ENCODE peak calls at places on chromosome X, in seven cellular contexts. D, Y, V, B, E, Q and U are unnamed samples.
A peak's percentile ranks its signal among the peaks of the same experiment; 100 is the strongest.

GRCh38 chrX:23478056-23478455 is 143.4 kb downstream of the PTCHD1 start:
- DNase-seq in B (no peak), Y (no peak), D (no peak), Q (no peak), V (no peak), E (no peak), U (no peak)

GRCh38 chrX:131762802-131763234 is 218.9 kb downstream of the OR13H1 start:
- DNase-seq in E (no peak), Q (no peak), Y (peak; percentile 61), B (no peak), V (no peak), D (no peak), U (no peak)

GRCh38 chrX:72125331-72126047 is 6.2 kb downstream of the RTL5 start:
- DNase-seq in Y (no peak), D (peak; percentile 81), B (no peak), Q (no peak), E (no peak), V (no peak), U (no peak)

GRCh38 chrX:22164770-22165388 is 107.8 kb upstream of the CBLL2 start:
- DNase-seq in Q (no peak), Y (no peak), D (no peak), E (no peak), V (no peak), B (no peak), U (no peak)

GRCh38 chrX:96752776-96753175 is 68.1 kb downstream of the DIAPH2 start:
- DNase-seq in Y (no peak), B (no peak), V (no peak), E (no peak), D (no peak), Q (no peak), U (no peak)

GRCh38 chrX:65644621-65645287 is 22.7 kb upstream of the MSN start:
- DNase-seq in V (no peak), E (peak; percentile 88), D (peak; percentile 96), Y (peak; percentile 75), Q (peak; percentile 75), B (no peak), U (no peak)

GRCh38 chrX:153642313-153642654 is 4.7 kb upstream of the DUSP9 start:
- DNase-seq in Y (no peak), E (no peak), V (no peak), Q (no peak), B (no peak), D (no peak), U (no peak)

GRCh38 chrX:1485033-1485432 is 32.3 kb upstream of the ASMTL start:
- DNase-seq in B (no peak), Y (peak; percentile 4), E (peak; percentile 49), Q (no peak), V (peak; percentile 14), D (peak; percentile 32), U (no peak)

GRCh38 chrX:15853586-15854079 is 980 bp downstream of the AP1S2 start:
- DNase-seq in B (no peak), V (no peak), E (no peak), Y (no peak), D (no peak), Q (no peak), U (no peak)

GRCh38 chrX:31353095-31353494 is 281.3 kb upstream of the FTHL17 start:
- DNase-seq in Q (no peak), B (no peak), Y (peak; percentile 35), E (no peak), V (no peak), D (no peak), U (no peak)

GRCh38 chrX:54540289-54540688 is 10.3 kb downstream of the GNL3L start:
- DNase-seq in V (no peak), E (no peak), B (no peak), Q (no peak), D (no peak), Y (no peak), U (no peak)

GRCh38 chrX:105837227-105837626 is 14.9 kb downstream of the NRK start:
- DNase-seq in Q (peak; percentile 4), B (no peak), Y (peak; percentile 27), E (no peak), D (no peak), V (no peak), U (no peak)

GRCh38 chrX:54529166-54529558 is 857 bp upstream of the GNL3L start:
- DNase-seq in E (no peak), Y (no peak), Q (no peak), D (no peak), V (no peak), B (no peak), U (no peak)

GRCh38 chrX:154359362-154360154 is 14.9 kb downstream of the FLNA start:
- DNase-seq in B (no peak), Q (no peak), E (no peak), D (no peak), Y (no peak), V (no peak), U (no peak)

GRCh38 chrX:111180750-111181240 is 84.8 kb downstream of the PAK3 start:
- DNase-seq in B (no peak), D (no peak), Y (no peak), Q (no peak), E (no peak), V (no peak), U (no peak)

GRCh38 chrX:10021461-10022272 is 54.5 kb downstream of the CLDN34 start:
- DNase-seq in V (no peak), B (no peak), Q (no peak), D (peak; percentile 63), Y (no peak), E (no peak), U (no peak)

GRCh38 chrX:130246084-130246483 is 22.6 kb downstream of the ZNF280C start:
- DNase-seq in B (no peak), Y (no peak), E (no peak), D (no peak), V (no peak), Q (no peak), U (no peak)

GRCh38 chrX:120144178-120144844 is 14.1 kb upstream of the RHOXF2 start:
- DNase-seq in E (no peak), B (no peak), Q (no peak), D (no peak), V (no peak), Y (no peak), U (no peak)

GRCh38 chrX:21373637-21374162 is 518 bp upstream of the CNKSR2 start:
- DNase-seq in E (peak; percentile 68), Q (peak; percentile 3), B (no peak), D (no peak), V (peak; percentile 17), Y (no peak), U (no peak)

GRCh38 chrX:64195862-64196261 is 9.6 kb downstream of the AMER1 start:
- DNase-seq in V (no peak), B (no peak), Y (no peak), Q (no peak), E (no peak), D (no peak), U (no peak)

GRCh38 chrX:38804481-38805293 is 3.4 kb downstream of the MID1IP1 start:
- DNase-seq in E (peak; percentile 67), D (peak; percentile 88), B (no peak), Y (no peak), Q (no peak), V (peak; percentile 17), U (no peak)

DNA sequence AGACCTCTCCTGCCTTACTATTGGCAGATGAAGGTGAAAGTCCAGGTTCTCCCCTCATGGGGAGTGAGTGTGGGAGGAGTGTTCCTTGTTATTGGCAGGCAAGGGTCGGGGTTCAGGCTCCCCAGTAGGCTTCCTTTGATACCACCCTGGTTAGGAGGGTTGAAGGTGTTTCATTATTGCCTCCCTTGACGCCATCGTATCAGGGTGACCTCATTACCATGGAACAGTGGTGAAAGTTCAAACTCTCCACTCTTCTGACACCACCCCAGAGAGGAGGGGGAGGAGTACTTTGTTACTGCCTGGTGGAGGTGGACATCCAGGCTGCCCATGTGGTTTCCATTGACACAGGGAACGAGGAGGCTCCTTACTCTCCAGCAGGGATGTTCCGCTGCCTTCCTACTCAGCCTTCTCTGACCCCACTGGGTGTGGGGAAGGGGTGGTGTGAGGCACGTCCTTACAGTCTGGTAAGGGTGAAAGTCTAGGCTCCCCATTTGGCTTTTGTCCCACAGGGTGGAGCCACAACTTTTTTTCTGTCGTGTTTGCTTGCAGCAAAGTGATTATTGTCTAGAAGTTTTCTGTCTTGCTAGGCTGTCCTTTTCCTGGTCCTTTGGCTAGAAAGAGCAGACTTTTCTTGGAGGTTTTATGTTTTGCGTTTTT is 37.2 kb upstream of the USP9X start:
- DNase-seq in D (peak; percentile 48), V (no peak), E (no peak), Y (no peak), Q (no peak), B (no peak), U (no peak)
- TF ChIP-seq POLR2A in D (no peak), V (peak; percentile 30), E (no peak), Y (no peak), Q (no peak), B (no peak), U (no peak)

GRCh38 chrX:135973548-135974278 is at the start of gene MMGT1:
- DNase-seq in V (peak; percentile 83), Q (peak; percentile 68), E (peak; percentile 88), D (peak; percentile 95), B (peak; percentile 95), Y (peak; percentile 64), U (peak; percentile 62)
- TF ChIP-seq POLR2A in V (peak; percentile 49), Q (no peak), E (peak; percentile 28), D (no peak), B (no peak), Y (peak; percentile 40), U (no peak)

DNA sequence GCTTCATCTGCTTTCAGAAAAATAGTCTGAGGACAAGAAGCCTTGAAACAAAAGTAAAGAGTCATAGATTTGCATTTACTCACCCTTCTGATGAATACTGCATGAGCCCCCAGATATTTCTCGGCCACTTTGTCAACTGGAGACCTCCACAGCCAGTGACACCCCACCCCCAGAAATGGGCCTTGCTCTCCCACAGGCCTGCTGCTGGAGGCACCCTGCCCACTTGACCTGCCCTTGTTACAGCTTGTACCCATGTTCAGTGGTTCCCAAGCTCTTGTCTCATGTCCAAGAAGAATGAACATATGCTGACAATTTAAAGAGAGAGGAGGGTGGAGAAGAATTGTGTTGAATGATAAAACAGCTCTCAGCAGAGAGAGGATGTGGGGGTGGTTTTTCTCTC is 225.1 kb downstream of the DCAF12L2 start:
- DNase-seq in B (no peak), D (no peak), Q (no peak), E (no peak), V (no peak), Y (no peak), U (no peak)
- TF ChIP-seq POLR2A in B (no peak), D (no peak), Q (no peak), E (no peak), V (no peak), Y (no peak), U (no peak)

DNA sequence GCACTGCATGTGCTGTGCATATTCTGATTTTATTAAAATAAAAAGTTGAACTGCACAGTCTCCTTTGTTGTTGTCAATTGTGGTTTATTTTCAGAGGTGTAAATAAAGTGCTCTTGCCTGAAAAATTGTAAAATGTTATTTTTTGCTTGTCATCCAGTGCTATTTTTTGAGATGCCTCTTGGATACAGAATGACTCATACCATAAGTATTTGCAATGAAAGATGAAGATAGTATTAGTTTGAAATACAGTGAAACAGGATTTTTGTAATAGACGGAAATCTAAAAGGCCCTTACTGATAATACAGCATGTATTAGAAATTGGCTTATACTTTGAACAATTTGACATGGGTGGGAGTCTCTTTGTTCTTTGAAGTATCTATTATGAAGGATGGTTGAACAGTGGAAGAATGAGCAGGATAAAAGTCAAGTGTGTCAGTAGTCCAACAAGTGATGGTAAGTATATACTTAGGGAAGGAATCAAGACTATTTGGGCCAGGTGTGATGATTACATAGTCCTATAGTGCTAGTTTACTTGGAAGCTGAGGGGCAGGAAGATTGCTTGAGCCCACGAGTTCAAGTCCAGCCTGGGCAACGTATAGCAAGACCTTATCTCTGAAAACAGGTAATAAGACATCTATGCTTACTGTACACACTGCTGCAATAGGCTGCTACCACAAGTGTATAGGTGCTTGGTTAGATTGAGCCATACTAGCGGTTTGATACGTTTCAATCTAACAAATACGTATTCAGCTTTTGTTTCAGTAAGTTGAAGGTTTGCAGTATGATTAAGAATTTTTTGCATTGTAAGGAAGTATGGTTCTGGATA is 16.4 kb downstream of the DDX3X start:
- DNase-seq in Q (no peak), B (no peak), Y (no peak), V (no peak), E (no peak), D (no peak), U (no peak)
- TF ChIP-seq POLR2A in Q (no peak), B (no peak), Y (no peak), V (no peak), E (no peak), D (no peak), U (peak; percentile 89)